ENCODE peak calls at places on chromosome X, in seven cellular contexts. K is sigmoid colon, X is GM23338, D is suprapubic skin, V is SK-N-MC, H is HCT116, U is Panc1. F is an unnamed sample.

GRCh38 chrX:35561985-35562384 is 236.2 kb upstream of the MAGEB16 start:
- DNase-seq in V (no peak), D (no peak), U (no peak), H (no peak), X (no peak), K (no peak), F (no peak)

GRCh38 chrX:41245641-41246040 is 88.3 kb upstream of the DDX3X start:
- DNase-seq in U (no peak), H (no peak), X (no peak), K (no peak), V (no peak), D (no peak), F (no peak)

GRCh38 chrX:6968231-6968630 is 179.3 kb upstream of the STS start:
- DNase-seq in X (no peak), U (no peak), V (no peak), D (no peak), H (no peak), K (no peak), F (no peak)

GRCh38 chrX:155993421-155993820 is 4.1 kb upstream of the IL9R start:
- DNase-seq in D (no peak), V (no peak), K (no peak), X (no peak), U (no peak), H (no peak), F (no peak)

GRCh38 chrX:153944140-153944799 is at the start of gene RENBP:
- DNase-seq in X (peak), H (no peak), D (no peak), K (no peak), V (no peak), U (no peak), F (peak)

GRCh38 chrX:18119856-18120255 is 100.8 kb downstream of the BEND2 start:
- DNase-seq in D (no peak), X (peak), U (no peak), K (no peak), H (no peak), V (no peak), F (no peak)

GRCh38 chrX:22690116-22690515 is 309.6 kb upstream of the DDX53 start:
- DNase-seq in K (no peak), H (no peak), V (no peak), D (no peak), U (no peak), X (no peak), F (no peak)

GRCh38 chrX:17627026-17627425 is 110.3 kb upstream of the SCML1 start:
- DNase-seq in X (no peak), D (no peak), U (no peak), V (no peak), K (no peak), H (no peak), F (no peak)

GRCh38 chrX:2266445-2267349 is 234.1 kb downstream of the DHRSX start:
- DNase-seq in V (no peak), U (no peak), H (no peak), X (no peak), K (no peak), D (peak), F (no peak)

GRCh38 chrX:11470231-11470630 is 177.0 kb downstream of the AMELX start:
- DNase-seq in H (no peak), U (no peak), X (no peak), V (no peak), D (no peak), K (no peak), F (no peak)

GRCh38 chrX:22073928-22074327 is 41.8 kb downstream of the PHEX start:
- DNase-seq in K (no peak), U (no peak), D (no peak), X (peak), H (no peak), V (no peak), F (no peak)

GRCh38 chrX:15474058-15474457 is 19.1 kb downstream of the PIR start:
- DNase-seq in X (no peak), U (no peak), D (no peak), H (no peak), K (no peak), V (no peak), F (no peak)

GRCh38 chrX:153771686-153772607 is 7.9 kb downstream of the PLXNB3 start:
- DNase-seq in X (no peak), K (no peak), H (no peak), U (no peak), V (no peak), D (no peak), F (no peak)

GRCh38 chrX:82765806-82766205 is 742.3 kb upstream of the POU3F4 start:
- DNase-seq in H (no peak), V (no peak), U (no peak), D (no peak), K (no peak), X (no peak), F (no peak)

GRCh38 chrX:119477812-119478232 is 9.6 kb downstream of the SLC25A5 start:
- DNase-seq in X (no peak), D (no peak), K (no peak), H (no peak), V (no peak), U (no peak), F (peak)

GRCh38 chrX:148495156-148495555 is 5.3 kb upstream of the AFF2 start:
- DNase-seq in H (no peak), K (no peak), X (no peak), D (no peak), V (no peak), U (no peak), F (no peak)

GRCh38 chrX:153411988-153412574 is 809 bp downstream of the ZFP92 start:
- DNase-seq in V (no peak), U (no peak), D (no peak), X (no peak), H (no peak), K (no peak), F (no peak)

GRCh38 chrX:119121341-119121740 is 6.3 kb downstream of the KIAA1210 start:
- DNase-seq in V (no peak), K (no peak), X (no peak), H (no peak), U (no peak), D (no peak), F (no peak)

GRCh38 chrX:18931972-18932371 is 51.9 kb downstream of the PHKA2 start:
- DNase-seq in D (no peak), V (peak), U (no peak), X (peak), H (no peak), K (no peak), F (no peak)

GRCh38 chrX:140507982-140508305 is 3.1 kb upstream of the SOX3 start:
- DNase-seq in D (no peak), U (no peak), K (no peak), V (no peak), H (no peak), X (peak), F (no peak)

GRCh38 chrX:12446342-12447075 is 308.2 kb downstream of the FRMPD4 start:
- DNase-seq in V (no peak), K (no peak), H (no peak), X (no peak), D (no peak), U (no peak), F (no peak)

GRCh38 chrX:24231169-24231568 is 81.6 kb downstream of the ZFX start:
- DNase-seq in H (peak), X (no peak), D (no peak), V (no peak), K (no peak), U (no peak), F (no peak)

GRCh38 chrX:129698150-129698549 is 40.6 kb upstream of the XPNPEP2 start:
- DNase-seq in X (no peak), K (no peak), V (no peak), D (no peak), U (no peak), H (no peak), F (no peak)

GRCh38 chrX:41382699-41383645 is 49.0 kb downstream of the DDX3X start:
- DNase-seq in X (peak), K (no peak), H (peak), D (no peak), V (no peak), U (no peak), F (peak)

GRCh38 chrX:88613338-88613737 is 133.7 kb upstream of the CPXCR1 start:
- DNase-seq in K (no peak), U (no peak), D (no peak), X (peak), H (no peak), V (no peak), F (no peak)

GRCh38 chrX:149541521-149542047 is 772 bp downstream of the EOLA1 start:
- DNase-seq in V (no peak), U (no peak), K (no peak), H (no peak), X (peak), D (no peak), F (no peak)

GRCh38 chrX:140733766-140734342 is 24.3 kb downstream of the LINC00632 start:
- DNase-seq in D (no peak), X (peak), U (peak), K (no peak), V (no peak), H (no peak), F (no peak)

GRCh38 chrX:29308726-29309125 is 721.5 kb downstream of the IL1RAPL1 start:
- DNase-seq in U (no peak), X (peak), V (no peak), D (no peak), H (no peak), K (no peak), F (no peak)

GRCh38 chrX:1391370-1391706 is 575 bp downstream of the SLC25A6 start:
- DNase-seq in D (no peak), V (no peak), H (no peak), X (peak), U (no peak), K (no peak), F (no peak)

GRCh38 chrX:24902808-24903207 is 113.0 kb downstream of the ARX start:
- DNase-seq in K (no peak), D (no peak), X (no peak), U (no peak), V (no peak), H (no peak), F (no peak)

GRCh38 chrX:11304829-11305228 is 11.6 kb downstream of the AMELX start:
- DNase-seq in K (no peak), H (no peak), U (no peak), V (no peak), X (no peak), D (no peak), F (no peak)

GRCh38 chrX:151517421-151517820 is 46.1 kb upstream of the PASD1 start:
- DNase-seq in D (no peak), U (no peak), V (no peak), K (no peak), H (no peak), X (no peak), F (no peak)

GRCh38 chrX:56068274-56068758 is 163.8 kb upstream of the KLF8 start:
- DNase-seq in D (no peak), K (no peak), U (no peak), X (no peak), H (no peak), V (no peak), F (no peak)

GRCh38 chrX:49878128-49878833 is 1.0 kb upstream of the USP27X start:
- DNase-seq in H (no peak), X (no peak), U (no peak), V (no peak), K (peak), D (no peak), F (peak)

GRCh38 chrX:49879656-49880277 is 483 bp downstream of the USP27X start:
- DNase-seq in D (no peak), X (no peak), V (no peak), K (no peak), U (no peak), H (no peak), F (no peak)

GRCh38 chrX:49878834-49879655 is at the start of gene USP27X:
- DNase-seq in K (peak), U (peak), V (peak), H (peak), X (peak), D (peak), F (peak)

GRCh38 chrX:49877397-49878101 is 1.7 kb upstream of the USP27X start:
- DNase-seq in X (no peak), H (no peak), K (no peak), D (no peak), U (no peak), V (no peak), F (no peak)

GRCh38 chrX:49876750-49877149 is 2.5 kb upstream of the USP27X start:
- DNase-seq in U (peak), X (peak), D (no peak), H (peak), K (no peak), V (no peak), F (no peak)
- H3K27ac ChIP-seq in U (no peak), X (no peak), D (no peak), H (no peak), K (no peak), V (no peak), F (peak)

DNA sequence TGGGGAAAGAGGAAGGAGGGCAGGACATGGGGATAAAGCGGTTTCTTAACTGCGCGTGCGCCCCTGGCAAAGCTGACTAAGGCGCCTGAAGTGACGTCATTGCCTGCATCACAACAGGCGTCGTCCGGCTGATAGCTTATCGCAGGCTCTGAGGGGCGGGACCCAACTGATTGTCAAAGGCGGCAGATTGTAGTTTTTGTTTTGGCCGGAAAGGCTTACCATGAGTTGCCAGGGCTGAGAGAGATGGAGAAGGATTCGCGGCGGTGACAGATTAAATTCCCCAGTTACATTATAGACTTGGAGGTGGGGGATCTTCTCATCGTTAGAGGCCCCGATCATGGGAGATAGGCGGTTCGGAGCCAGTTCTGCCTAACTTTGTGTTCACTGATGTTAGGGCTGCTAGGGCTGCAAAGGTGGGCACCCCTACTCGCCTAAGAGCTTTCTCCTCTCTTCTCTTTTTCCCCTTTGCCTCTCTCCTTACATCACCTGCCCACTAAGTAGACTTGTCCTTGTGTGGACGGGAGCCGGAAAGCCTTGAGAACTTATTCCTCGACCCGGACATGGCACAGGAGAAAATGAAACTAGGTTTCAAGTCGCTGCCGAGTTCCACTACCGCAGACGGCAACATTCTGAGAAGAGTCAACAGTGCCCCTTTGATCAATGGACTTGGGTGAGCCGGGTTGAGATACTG is 148.9 kb upstream of the PLAC1 start:
- DNase-seq in H (peak), D (peak), U (peak), K (peak), X (peak), V (peak), F (peak)
- TF ChIP-seq POLR2AphosphoS5 in H (peak), D (no peak), U (no peak), K (peak), X (peak), V (peak), F (peak)

GRCh38 chrX:32268207-32268606 is 943.1 kb downstream of the DMD start:
- DNase-seq in V (no peak), D (no peak), K (no peak), H (no peak), X (no peak), U (no peak), F (no peak)
- H3K27ac ChIP-seq in V (no peak), D (no peak), K (peak), H (no peak), X (no peak), U (no peak), F (peak)

DNA sequence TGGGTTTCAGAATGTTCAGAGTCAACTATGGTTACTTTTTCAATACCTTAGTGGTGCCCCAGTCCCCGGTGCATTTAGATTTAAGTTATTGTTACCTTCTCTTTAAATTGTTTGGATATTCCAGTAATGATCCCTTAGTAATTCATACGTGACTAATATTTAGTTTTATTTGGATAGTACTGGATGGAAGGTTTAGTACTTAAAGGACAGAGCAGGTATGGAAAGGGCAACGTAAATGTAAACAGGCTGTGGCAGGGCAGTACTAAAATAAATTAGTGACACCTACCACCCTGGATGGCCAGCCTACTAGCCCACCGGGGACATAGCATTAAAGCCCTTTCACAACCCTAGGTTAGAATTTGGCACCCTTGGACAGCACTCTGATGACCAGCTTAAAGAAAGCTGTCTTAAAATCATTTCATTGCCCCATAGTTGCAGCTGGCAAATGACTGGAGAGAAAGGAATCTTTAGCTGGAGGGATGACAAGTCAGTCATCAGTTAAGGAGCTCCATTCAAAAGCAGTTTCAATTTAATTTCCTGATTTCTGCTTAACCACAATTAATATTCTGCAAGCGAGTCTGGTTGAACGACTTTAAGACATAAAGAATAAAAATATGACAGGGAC is 16.4 kb downstream of the PLP1 start:
- DNase-seq in V (no peak), H (no peak), X (no peak), K (no peak), U (no peak), D (no peak), F (no peak)
- TF ChIP-seq POLR2AphosphoS5 in V (no peak), H (no peak), X (no peak), K (no peak), U (no peak), D (no peak), F (no peak)

F was measured in transverse colon.